ENCODE peak calls at places on chromosomes 4 and X, in six cellular contexts. One of them, this sample, is unnamed.

GRCh38 chr4:2785613-2786012 is 7.3 kb upstream of the SH3BP2 start:
- DNase-seq in SJSA1: no peak
- DNase-seq in LNCaP clone FGC: peak
- DNase-seq in fibroblast of lung: no peak
- DNase-seq in MM.1S: peak
- DNase-seq in Peyer's patch: no peak
- DNase-seq in this sample: no peak

GRCh38 chr4:3810796-3811485 is 44.8 kb downstream of the ADRA2C start:
- DNase-seq in MM.1S: no peak
- DNase-seq in LNCaP clone FGC: no peak
- DNase-seq in fibroblast of lung: no peak
- DNase-seq in Peyer's patch: no peak
- DNase-seq in SJSA1: no peak
- DNase-seq in this sample: no peak

GRCh38 chr4:119623025-119623424 is 5.6 kb downstream of the PDE5A start:
- DNase-seq in Peyer's patch: no peak
- DNase-seq in SJSA1: no peak
- DNase-seq in LNCaP clone FGC: no peak
- DNase-seq in fibroblast of lung: peak
- DNase-seq in MM.1S: no peak
- DNase-seq in this sample: no peak

GRCh38 chr4:94814237-94814636 is 56.5 kb downstream of the BMPR1B start:
- DNase-seq in Peyer's patch: no peak
- DNase-seq in LNCaP clone FGC: no peak
- DNase-seq in MM.1S: no peak
- DNase-seq in fibroblast of lung: peak
- DNase-seq in SJSA1: no peak
- DNase-seq in this sample: no peak

GRCh38 chrX:53433651-53434639 is at the start of gene HSD17B10:
- DNase-seq in fibroblast of lung: peak
- DNase-seq in MM.1S: peak
- DNase-seq in Peyer's patch: peak
- DNase-seq in LNCaP clone FGC: peak
- DNase-seq in SJSA1: peak
- DNase-seq in this sample: peak

GRCh38 chrX:10859353-10859752 is 239.0 kb upstream of the MID1 start:
- DNase-seq in MM.1S: no peak
- DNase-seq in SJSA1: no peak
- DNase-seq in fibroblast of lung: peak
- DNase-seq in LNCaP clone FGC: no peak
- DNase-seq in Peyer's patch: no peak
- DNase-seq in this sample: no peak

GRCh38 chr4:10664408-10664807 is 20.2 kb downstream of the CLNK start:
- DNase-seq in MM.1S: no peak
- DNase-seq in fibroblast of lung: peak
- DNase-seq in LNCaP clone FGC: peak
- DNase-seq in Peyer's patch: no peak
- DNase-seq in SJSA1: no peak
- DNase-seq in this sample: no peak

GRCh38 chr4:83757121-83757621 is 221.3 kb downstream of the GPAT3 start:
- DNase-seq in fibroblast of lung: no peak
- DNase-seq in LNCaP clone FGC: no peak
- DNase-seq in MM.1S: no peak
- DNase-seq in SJSA1: no peak
- DNase-seq in Peyer's patch: no peak
- DNase-seq in this sample: no peak

GRCh38 chrX:149124526-149125108 is 380.5 kb downstream of the IDS start:
- DNase-seq in fibroblast of lung: no peak
- DNase-seq in LNCaP clone FGC: no peak
- DNase-seq in MM.1S: no peak
- DNase-seq in SJSA1: no peak
- DNase-seq in Peyer's patch: no peak
- DNase-seq in this sample: no peak

GRCh38 chr4:26936284-26937065 is 75.8 kb downstream of the STIM2 start:
- DNase-seq in Peyer's patch: no peak
- DNase-seq in MM.1S: no peak
- DNase-seq in fibroblast of lung: peak
- DNase-seq in SJSA1: no peak
- DNase-seq in LNCaP clone FGC: no peak
- DNase-seq in this sample: peak

GRCh38 chrX:12975670-12975965 is 708 bp downstream of the TMSB4X start:
- DNase-seq in MM.1S: no peak
- DNase-seq in LNCaP clone FGC: no peak
- DNase-seq in SJSA1: no peak
- DNase-seq in Peyer's patch: peak
- DNase-seq in fibroblast of lung: no peak
- DNase-seq in this sample: peak

GRCh38 chr4:54877006-54877405 is 219.2 kb downstream of the KIT start:
- DNase-seq in LNCaP clone FGC: no peak
- DNase-seq in Peyer's patch: no peak
- DNase-seq in fibroblast of lung: peak
- DNase-seq in MM.1S: no peak
- DNase-seq in SJSA1: no peak
- DNase-seq in this sample: no peak

GRCh38 chr4:183397741-183398297 is 46.6 kb upstream of the CDKN2AIP start:
- DNase-seq in Peyer's patch: no peak
- DNase-seq in MM.1S: no peak
- DNase-seq in LNCaP clone FGC: no peak
- DNase-seq in SJSA1: no peak
- DNase-seq in fibroblast of lung: no peak
- DNase-seq in this sample: no peak

GRCh38 chr4:4860803-4861591 is 1.5 kb downstream of the MSX1 start:
- DNase-seq in fibroblast of lung: no peak
- DNase-seq in SJSA1: peak
- DNase-seq in LNCaP clone FGC: no peak
- DNase-seq in Peyer's patch: no peak
- DNase-seq in MM.1S: no peak
- DNase-seq in this sample: no peak

DNA sequence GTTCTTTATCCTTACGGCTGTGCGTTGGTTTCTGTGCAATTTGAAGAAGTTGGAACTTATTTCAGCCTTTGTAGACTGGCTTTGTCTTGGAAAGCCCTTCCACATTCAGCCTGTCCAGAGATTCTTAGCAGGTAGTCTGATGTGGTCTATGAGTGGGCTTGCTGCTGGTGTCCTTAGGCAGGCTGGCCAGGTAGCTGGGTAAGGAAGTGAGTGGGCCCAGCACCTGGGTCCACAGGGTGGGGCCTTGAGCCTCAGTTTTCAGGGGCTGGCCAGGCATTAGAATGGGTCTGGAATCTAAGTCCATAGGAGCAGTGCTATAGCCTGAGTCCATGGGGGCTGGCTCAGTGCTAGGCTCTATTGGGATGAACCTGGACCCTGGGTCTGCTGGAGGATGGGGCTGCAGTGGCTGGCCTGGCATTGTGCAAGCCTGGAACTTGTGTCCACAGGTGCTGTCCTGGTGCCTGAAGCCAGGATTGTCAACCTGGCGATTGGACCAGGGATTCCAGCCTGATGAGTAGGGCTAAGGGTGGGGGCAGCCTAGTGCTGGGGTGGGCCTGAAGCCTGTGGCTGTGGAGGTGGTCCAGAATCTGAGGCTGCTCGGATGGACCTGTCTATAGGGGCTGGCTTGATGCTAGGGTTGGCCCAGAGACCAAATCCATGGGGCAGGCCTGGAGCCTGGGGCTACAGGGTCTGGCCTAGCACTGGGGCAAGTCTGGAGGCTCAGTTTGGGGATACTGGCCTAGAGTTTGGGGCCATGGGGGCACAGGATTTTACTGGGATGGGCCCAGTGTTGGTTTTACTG is 152.5 kb downstream of the STAG2 start:
- DNase-seq in Peyer's patch: no peak
- DNase-seq in fibroblast of lung: no peak
- DNase-seq in SJSA1: no peak
- DNase-seq in MM.1S: no peak
- DNase-seq in LNCaP clone FGC: no peak
- DNase-seq in this sample: no peak
- H3K4me3 ChIP-seq in Peyer's patch: no peak
- H3K4me3 ChIP-seq in fibroblast of lung: no peak
- H3K4me3 ChIP-seq in SJSA1: no peak
- H3K4me3 ChIP-seq in MM.1S: no peak
- H3K4me3 ChIP-seq in LNCaP clone FGC: no peak
- H3K4me3 ChIP-seq in this sample: no peak

GRCh38 chrX:101408530-101408836 is 461 bp downstream of the HNRNPH2 start:
- DNase-seq in LNCaP clone FGC: no peak
- DNase-seq in Peyer's patch: no peak
- DNase-seq in SJSA1: no peak
- DNase-seq in fibroblast of lung: no peak
- DNase-seq in MM.1S: no peak
- DNase-seq in this sample: no peak

GRCh38 chrX:101407167-101407747 is 468 bp downstream of the GLA start:
- DNase-seq in MM.1S: no peak
- DNase-seq in SJSA1: no peak
- DNase-seq in LNCaP clone FGC: no peak
- DNase-seq in fibroblast of lung: no peak
- DNase-seq in Peyer's patch: no peak
- DNase-seq in this sample: no peak

GRCh38 chrX:101407748-101408529 is at the start of the genes GLA and HNRNPH2:
- DNase-seq in SJSA1: peak
- DNase-seq in Peyer's patch: peak
- DNase-seq in MM.1S: peak
- DNase-seq in LNCaP clone FGC: peak
- DNase-seq in fibroblast of lung: peak
- DNase-seq in this sample: peak

GRCh38 chrX:101410461-101410860 is 2.4 kb downstream of the HNRNPH2 start:
- DNase-seq in MM.1S: no peak
- DNase-seq in LNCaP clone FGC: no peak
- DNase-seq in Peyer's patch: no peak
- DNase-seq in SJSA1: no peak
- DNase-seq in fibroblast of lung: peak
- DNase-seq in this sample: no peak

DNA sequence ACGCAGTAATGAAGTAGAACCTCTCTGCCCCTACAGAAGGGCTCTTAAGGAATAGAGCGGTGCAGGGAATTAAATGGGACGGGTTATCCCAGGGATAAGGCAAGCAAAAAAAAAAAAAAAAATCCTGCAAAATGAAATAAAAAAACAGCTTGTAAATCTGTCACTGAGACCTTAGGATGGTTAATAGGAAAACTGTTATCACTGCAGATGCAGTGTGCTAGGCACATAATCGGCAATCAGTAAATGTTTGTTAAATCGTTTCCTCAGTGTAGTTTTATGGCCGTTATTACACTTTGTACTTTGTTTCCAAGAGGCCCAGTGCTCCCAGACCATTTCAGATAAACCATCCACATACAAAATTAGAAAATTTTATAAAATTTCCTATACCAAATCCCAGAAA is 1.0 kb downstream of the HNRNPH2 start:
- DNase-seq in fibroblast of lung: no peak
- DNase-seq in Peyer's patch: no peak
- DNase-seq in MM.1S: no peak
- DNase-seq in SJSA1: no peak
- DNase-seq in LNCaP clone FGC: no peak
- DNase-seq in this sample: no peak
- H3K4me3 ChIP-seq in fibroblast of lung: peak
- H3K4me3 ChIP-seq in Peyer's patch: peak
- H3K4me3 ChIP-seq in MM.1S: peak
- H3K4me3 ChIP-seq in SJSA1: peak
- H3K4me3 ChIP-seq in LNCaP clone FGC: peak
- H3K4me3 ChIP-seq in this sample: peak

GRCh38 chr4:158808399-158808798 is 39.6 kb downstream of the FNIP2 start:
- DNase-seq in MM.1S: no peak
- DNase-seq in LNCaP clone FGC: no peak
- DNase-seq in Peyer's patch: no peak
- DNase-seq in SJSA1: no peak
- DNase-seq in fibroblast of lung: no peak
- DNase-seq in this sample: no peak

GRCh38 chr4:158810487-158811215 is 41.8 kb downstream of the FNIP2 start:
- DNase-seq in Peyer's patch: no peak
- DNase-seq in fibroblast of lung: peak
- DNase-seq in LNCaP clone FGC: no peak
- DNase-seq in SJSA1: peak
- DNase-seq in MM.1S: no peak
- DNase-seq in this sample: no peak

GRCh38 chr4:158811216-158811540 is 42.4 kb downstream of the FNIP2 start:
- DNase-seq in fibroblast of lung: no peak
- DNase-seq in SJSA1: no peak
- DNase-seq in Peyer's patch: no peak
- DNase-seq in MM.1S: no peak
- DNase-seq in LNCaP clone FGC: no peak
- DNase-seq in this sample: no peak

GRCh38 chr4:158811704-158812103 is 42.9 kb downstream of the FNIP2 start:
- DNase-seq in fibroblast of lung: no peak
- DNase-seq in LNCaP clone FGC: no peak
- DNase-seq in SJSA1: no peak
- DNase-seq in Peyer's patch: no peak
- DNase-seq in MM.1S: no peak
- DNase-seq in this sample: no peak

DNA sequence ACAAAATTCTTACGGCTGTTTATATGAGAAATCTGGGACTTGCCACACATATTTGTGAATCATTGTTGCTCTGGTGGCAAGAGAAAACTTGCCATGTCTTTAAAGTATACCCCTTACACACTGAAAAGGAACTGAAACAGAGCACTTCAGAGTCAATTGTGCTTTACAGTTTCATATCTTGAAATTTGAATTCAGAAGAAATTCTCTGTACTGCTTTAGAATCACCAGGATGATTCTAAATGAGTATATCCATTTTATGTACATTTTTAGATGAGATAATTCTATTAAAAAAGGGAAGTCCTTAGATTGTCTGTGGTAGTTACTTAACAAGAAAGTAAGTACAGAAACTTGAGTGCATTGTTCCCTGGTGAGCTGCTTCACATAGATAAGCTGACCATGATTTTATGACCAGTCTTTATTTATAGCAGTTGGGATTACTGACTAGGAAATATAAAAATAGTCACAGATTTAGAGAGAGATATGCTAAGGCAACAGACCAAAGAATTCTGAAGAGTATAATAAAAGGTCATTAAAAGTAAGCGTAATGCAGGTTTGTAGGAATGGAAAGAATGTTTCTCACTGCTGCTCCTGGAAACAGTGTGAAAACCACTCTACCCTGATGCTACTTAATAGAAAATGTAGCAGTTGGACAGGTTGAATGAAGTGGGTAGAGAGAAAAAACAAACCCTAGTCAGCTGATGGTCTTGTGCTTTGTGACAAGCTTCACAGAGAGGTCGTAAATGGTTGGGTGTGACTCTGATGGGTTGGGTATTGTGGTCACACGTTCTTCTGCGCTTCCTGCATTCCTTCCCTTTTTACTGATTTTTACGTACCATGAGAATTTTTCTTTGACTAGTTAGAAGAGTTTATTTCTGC is 41.0 kb downstream of the FNIP2 start:
- DNase-seq in fibroblast of lung: peak
- DNase-seq in MM.1S: peak
- DNase-seq in Peyer's patch: no peak
- DNase-seq in SJSA1: peak
- DNase-seq in LNCaP clone FGC: peak
- DNase-seq in this sample: no peak
- H3K4me3 ChIP-seq in fibroblast of lung: no peak
- H3K4me3 ChIP-seq in MM.1S: peak
- H3K4me3 ChIP-seq in Peyer's patch: peak
- H3K4me3 ChIP-seq in SJSA1: no peak
- H3K4me3 ChIP-seq in LNCaP clone FGC: no peak
- H3K4me3 ChIP-seq in this sample: no peak

DNA sequence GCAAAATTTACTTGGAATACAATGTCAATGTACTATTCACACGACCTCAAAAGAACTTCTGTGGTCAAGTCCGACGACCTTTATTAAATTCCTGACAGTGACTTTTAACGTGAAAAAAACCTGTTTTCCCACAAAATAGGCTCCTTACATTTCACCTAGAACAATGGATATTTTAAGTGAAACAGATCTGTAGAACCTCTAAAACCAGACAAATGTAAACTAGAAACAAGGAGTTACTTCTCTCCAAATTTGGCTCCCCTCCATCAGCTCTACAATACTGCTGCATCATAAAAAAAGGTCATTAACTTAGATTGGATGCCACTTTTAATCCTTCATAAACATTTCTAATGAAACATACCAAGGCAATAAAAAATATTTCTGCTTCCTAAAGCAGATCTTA is 1.2 kb downstream of the NEK1 start:
- DNase-seq in Peyer's patch: no peak
- DNase-seq in MM.1S: no peak
- DNase-seq in LNCaP clone FGC: no peak
- DNase-seq in fibroblast of lung: peak
- DNase-seq in SJSA1: no peak
- DNase-seq in this sample: no peak
- H3K4me3 ChIP-seq in Peyer's patch: no peak
- H3K4me3 ChIP-seq in MM.1S: peak
- H3K4me3 ChIP-seq in LNCaP clone FGC: peak
- H3K4me3 ChIP-seq in fibroblast of lung: peak
- H3K4me3 ChIP-seq in SJSA1: peak
- H3K4me3 ChIP-seq in this sample: peak